ENCODE peak calls at places on chromosomes 3 and 15, in five cellular contexts. One of them, this sample, is unnamed.

GRCh38 chr3:127767126-127767525 is 55.2 kb downstream of the MGLL start:
- DNase-seq in GM12865: no peak
- DNase-seq in activated T-cell treated with anti-CD3 and anti-CD28 coated beads, Interleukin-2, amount 50 U/mL, for 1 hour: no peak
- DNase-seq in mucosa of descending colon: no peak
- DNase-seq in DMS153: no peak
- DNase-seq in this sample: no peak

GRCh38 chr3:152405915-152406802 is 137.4 kb downstream of the MBNL1 start:
- DNase-seq in GM12865: no peak
- DNase-seq in activated T-cell treated with anti-CD3 and anti-CD28 coated beads, Interleukin-2, amount 50 U/mL, for 1 hour: no peak
- DNase-seq in mucosa of descending colon: no peak
- DNase-seq in DMS153: no peak
- DNase-seq in this sample: no peak

GRCh38 chr3:108001457-108001856 is 89.4 kb downstream of the CD47 start:
- DNase-seq in GM12865: no peak
- DNase-seq in activated T-cell treated with anti-CD3 and anti-CD28 coated beads, Interleukin-2, amount 50 U/mL, for 1 hour: no peak
- DNase-seq in mucosa of descending colon: peak
- DNase-seq in DMS153: no peak
- DNase-seq in this sample: no peak

GRCh38 chr15:28904541-28905303 is 18.9 kb downstream of the APBA2 start:
- DNase-seq in GM12865: no peak
- DNase-seq in activated T-cell treated with anti-CD3 and anti-CD28 coated beads, Interleukin-2, amount 50 U/mL, for 1 hour: peak
- DNase-seq in mucosa of descending colon: no peak
- DNase-seq in DMS153: no peak
- DNase-seq in this sample: no peak

GRCh38 chr3:197730200-197730599 is 6.5 kb downstream of the RUBCN start:
- DNase-seq in GM12865: peak
- DNase-seq in activated T-cell treated with anti-CD3 and anti-CD28 coated beads, Interleukin-2, amount 50 U/mL, for 1 hour: no peak
- DNase-seq in mucosa of descending colon: no peak
- DNase-seq in DMS153: no peak
- DNase-seq in this sample: no peak

GRCh38 chr3:65178703-65179102 is 490.9 kb upstream of the ADAMTS9 start:
- DNase-seq in GM12865: no peak
- DNase-seq in activated T-cell treated with anti-CD3 and anti-CD28 coated beads, Interleukin-2, amount 50 U/mL, for 1 hour: no peak
- DNase-seq in mucosa of descending colon: no peak
- DNase-seq in DMS153: no peak
- DNase-seq in this sample: no peak

GRCh38 chr3:4808637-4809036 is 170.6 kb upstream of the BHLHE40 start:
- DNase-seq in GM12865: no peak
- DNase-seq in activated T-cell treated with anti-CD3 and anti-CD28 coated beads, Interleukin-2, amount 50 U/mL, for 1 hour: no peak
- DNase-seq in mucosa of descending colon: no peak
- DNase-seq in DMS153: no peak
- DNase-seq in this sample: no peak

GRCh38 chr3:174540536-174540935 is 318.6 kb upstream of the NAALADL2 start:
- DNase-seq in GM12865: no peak
- DNase-seq in activated T-cell treated with anti-CD3 and anti-CD28 coated beads, Interleukin-2, amount 50 U/mL, for 1 hour: no peak
- DNase-seq in mucosa of descending colon: no peak
- DNase-seq in DMS153: no peak
- DNase-seq in this sample: no peak

This sample was measured in endodermal cell.